ENCODE peak calls at places on chromosomes 13 and 19, in five cellular contexts. N is GM23338, T is tibial artery, Q is A549, J is tibial nerve. H is an unnamed sample.

GRCh38 chr13:114161028-114161556 is 18.0 kb upstream of the CFAP97D2 start:
- DNase-seq in T (no peak), N (no peak), Q (no peak), J (no peak), H (no peak)

GRCh38 chr19:51431124-51431523 is 13.7 kb upstream of the SIGLEC10 start:
- DNase-seq in T (no peak), N (no peak), J (no peak), Q (no peak), H (no peak)

GRCh38 chr13:69912576-69913074 is 195.0 kb upstream of the ATXN8OS start:
- DNase-seq in N (no peak), J (no peak), Q (no peak), T (no peak), H (no peak)

GRCh38 chr13:47025791-47026419 is 129.1 kb upstream of the HTR2A start:
- DNase-seq in Q (no peak), T (no peak), N (no peak), J (no peak), H (no peak)

GRCh38 chr13:110156186-110157065 is 150.5 kb downstream of the COL4A1 start:
- DNase-seq in J (no peak), N (no peak), Q (no peak), T (no peak), H (no peak)

GRCh38 chr13:102703721-102704035 is 8.8 kb upstream of the METTL21C start:
- DNase-seq in J (no peak), Q (no peak), N (no peak), T (no peak), H (no peak)

GRCh38 chr19:1361601-1362384 is 21.9 kb upstream of the NDUFS7 start:
- DNase-seq in T (no peak), Q (no peak), J (no peak), N (no peak), H (no peak)

GRCh38 chr13:113785051-113786010 is 26.3 kb downstream of the TMEM255B start:
- DNase-seq in T (peak; percentile 39), N (no peak), Q (no peak), J (no peak), H (no peak)

GRCh38 chr13:39245688-39246087 is 207.4 kb downstream of the NHLRC3 start:
- DNase-seq in Q (no peak), J (no peak), T (no peak), N (no peak), H (no peak)

GRCh38 chr19:2164020-2164988 is 571 bp downstream of the DOT1L start:
- DNase-seq in T (peak; percentile 81), J (peak; percentile 50), N (peak; percentile 57), Q (no peak), H (no peak)

GRCh38 chr13:87089391-87089790 is 581.8 kb upstream of the SLITRK5 start:
- DNase-seq in Q (no peak), T (no peak), N (peak; percentile 11), J (no peak), H (no peak)

GRCh38 chr19:38849746-38850230 is at the start of gene HNRNPL:
- DNase-seq in T (no peak), J (no peak), N (no peak), Q (no peak), H (no peak)

GRCh38 chr19:38004505-38005223 is 97.7 kb downstream of the SIPA1L3 start:
- DNase-seq in J (peak; percentile 94), T (peak; percentile 91), N (peak; percentile 94), Q (peak; percentile 90), H (peak; percentile 91)

GRCh38 chr13:26011996-26012688 is 39.7 kb downstream of the SHISA2 start:
- DNase-seq in Q (no peak), N (peak; percentile 57), J (no peak), T (no peak), H (no peak)

GRCh38 chr19:1258161-1258492 is 9.7 kb downstream of the MIDN start:
- DNase-seq in T (no peak), Q (no peak), J (no peak), N (no peak), H (no peak)

GRCh38 chr13:57829496-57829895 is 198.0 kb downstream of the PCDH17 start:
- DNase-seq in J (no peak), T (no peak), N (no peak), Q (no peak), H (no peak)

GRCh38 chr13:37769078-37769477 is 100.5 kb downstream of the TRPC4 start:
- DNase-seq in N (peak; percentile 7), J (no peak), Q (no peak), T (no peak), H (no peak)
- TF ChIP-seq CTCF in N (peak; percentile 41), J (no peak), Q (no peak), T (no peak), H (no peak)

GRCh38 chr19:7263521-7263920 is 30.7 kb downstream of the INSR start:
- DNase-seq in Q (no peak), J (no peak), T (no peak), N (no peak), H (no peak)
- H3K27ac ChIP-seq in Q (no peak overlapping the region), J (no peak overlapping the region), T (no peak overlapping the region), N (no peak overlapping the region), H (no peak overlapping the region)

GRCh38 chr13:79365981-79366380 is 40.1 kb downstream of the RBM26 start:
- DNase-seq in J (no peak), T (no peak), Q (no peak), N (no peak), H (no peak)
- TF ChIP-seq CTCF in J (no peak), T (no peak), Q (no peak), N (no peak), H (no peak)

GRCh38 chr13:31162151-31163008 is 676 bp upstream of the HSPH1 start:
- DNase-seq in Q (peak; percentile 96), T (peak; percentile 97), J (peak; percentile 95), N (peak; percentile 98), H (peak; percentile 98)

GRCh38 chr13:31166591-31166990 is 4.9 kb upstream of the HSPH1 start:
- DNase-seq in N (no peak), Q (peak; percentile 16), T (no peak), J (no peak), H (no peak)

GRCh38 chr13:31159306-31159705 is 2.4 kb downstream of the HSPH1 start:
- DNase-seq in Q (no peak), N (no peak), J (no peak), T (no peak), H (no peak)

GRCh38 chr13:31160857-31161582 is 684 bp downstream of the HSPH1 start:
- DNase-seq in Q (peak; percentile 20), J (peak; percentile 61), N (peak; percentile 54), T (peak; percentile 76), H (peak; percentile 78)

GRCh38 chr13:31161583-31162150 is at the start of gene HSPH1:
- DNase-seq in T (peak; percentile 99), Q (peak; percentile 95), N (peak; percentile 98), J (peak; percentile 98), H (peak; percentile 100)
- H3K27ac ChIP-seq in T (peak within 1 kb of the TSS; percentile 82), Q (peak within 1 kb of the TSS; percentile 97), N (peak within 1 kb of the TSS; percentile 62), J (peak within 1 kb of the TSS; percentile 99), H (peak within 1 kb of the TSS; percentile 93)

GRCh38 chr13:20482275-20482761 is 43.3 kb downstream of the CRYL1 start:
- DNase-seq in N (no peak), Q (no peak), J (peak; percentile 26), T (no peak), H (no peak)
- TF ChIP-seq CTCF in N (no peak), Q (no peak), J (no peak), T (no peak), H (no peak)

GRCh38 chr19:50314724-50315700 is 14.2 kb downstream of the KCNC3 start:
- DNase-seq in J (no peak), Q (no peak), N (peak; percentile 73), T (no peak), H (no peak)
- H3K27ac ChIP-seq in J (no peak overlapping the region), Q (peak overlapping the region; percentile 82), N (peak overlapping the region; percentile 99), T (no peak overlapping the region), H (no peak overlapping the region)